ENCODE peak calls at places on chromosomes 2 and 18, in six cellular contexts. One of them, this sample, is unnamed.
A peak's percentile ranks its signal among the peaks of the same experiment; 100 is the strongest.

GRCh38 chr18:13366977-13367892 is 148.7 kb downstream of the LDLRAD4 start:
- DNase-seq in H1: no peak
- DNase-seq in H9: no peak
- DNase-seq in neuronal stem cell: no peak
- DNase-seq in trophoblast cell: no peak
- DNase-seq in IMR-90: no peak
- DNase-seq in this sample: no peak

GRCh38 chr2:240928476-240929363 is 22.6 kb downstream of the CROCC2 start:
- DNase-seq in IMR-90: no peak
- DNase-seq in neuronal stem cell: no peak
- DNase-seq in trophoblast cell: no peak
- DNase-seq in H1: peak; percentile 32
- DNase-seq in H9: peak; percentile 18
- DNase-seq in this sample: no peak

GRCh38 chr2:148716378-148716777 is 71.8 kb downstream of the EPC2 start:
- DNase-seq in trophoblast cell: no peak
- DNase-seq in IMR-90: no peak
- DNase-seq in H9: no peak
- DNase-seq in neuronal stem cell: no peak
- DNase-seq in H1: no peak
- DNase-seq in this sample: no peak

GRCh38 chr2:100730290-100730868 is 89.6 kb upstream of the NPAS2 start:
- DNase-seq in IMR-90: peak; percentile 77
- DNase-seq in H9: peak; percentile 72
- DNase-seq in neuronal stem cell: no peak
- DNase-seq in trophoblast cell: peak; percentile 83
- DNase-seq in H1: peak; percentile 68
- DNase-seq in this sample: peak; percentile 78

GRCh38 chr18:32930695-32931301 is 158.0 kb upstream of the KLHL14 start:
- DNase-seq in neuronal stem cell: peak; percentile 9
- DNase-seq in IMR-90: peak; percentile 60
- DNase-seq in trophoblast cell: peak; percentile 31
- DNase-seq in H9: no peak
- DNase-seq in H1: no peak
- DNase-seq in this sample: peak; percentile 41

GRCh38 chr2:147181351-147182029 is 663.3 kb upstream of the ACVR2A start:
- DNase-seq in IMR-90: no peak
- DNase-seq in trophoblast cell: no peak
- DNase-seq in H1: no peak
- DNase-seq in H9: no peak
- DNase-seq in neuronal stem cell: no peak
- DNase-seq in this sample: no peak

GRCh38 chr2:174004900-174005605 is 39.9 kb upstream of the SP3 start:
- DNase-seq in H9: no peak
- DNase-seq in neuronal stem cell: no peak
- DNase-seq in IMR-90: peak; percentile 86
- DNase-seq in H1: no peak
- DNase-seq in trophoblast cell: peak; percentile 91
- DNase-seq in this sample: peak; percentile 74

GRCh38 chr2:190044866-190045265 is 17.7 kb downstream of the MSTN start:
- DNase-seq in H9: no peak
- DNase-seq in IMR-90: no peak
- DNase-seq in neuronal stem cell: no peak
- DNase-seq in trophoblast cell: no peak
- DNase-seq in H1: no peak
- DNase-seq in this sample: no peak

GRCh38 chr2:152560163-152560562 is 157.1 kb downstream of the PRPF40A start:
- DNase-seq in trophoblast cell: no peak
- DNase-seq in IMR-90: peak; percentile 77
- DNase-seq in H9: no peak
- DNase-seq in neuronal stem cell: no peak
- DNase-seq in H1: no peak
- DNase-seq in this sample: no peak

GRCh38 chr2:30336978-30337841 is 105.9 kb downstream of the LBH start:
- DNase-seq in IMR-90: peak; percentile 36
- DNase-seq in H1: no peak
- DNase-seq in H9: no peak
- DNase-seq in neuronal stem cell: no peak
- DNase-seq in trophoblast cell: no peak
- DNase-seq in this sample: peak; percentile 73

GRCh38 chr18:303578-303977 is 35.7 kb upstream of the THOC1 start:
- DNase-seq in H9: no peak
- DNase-seq in neuronal stem cell: no peak
- DNase-seq in H1: no peak
- DNase-seq in IMR-90: no peak
- DNase-seq in trophoblast cell: no peak
- DNase-seq in this sample: no peak

GRCh38 chr2:217102941-217103340 is 243.1 kb upstream of the TNP1 start:
- DNase-seq in H1: no peak
- DNase-seq in H9: no peak
- DNase-seq in trophoblast cell: no peak
- DNase-seq in neuronal stem cell: no peak
- DNase-seq in IMR-90: no peak
- DNase-seq in this sample: no peak

GRCh38 chr2:75707901-75708300 is 2.8 kb downstream of the GCFC2 start:
- DNase-seq in H1: no peak
- DNase-seq in IMR-90: peak; percentile 33
- DNase-seq in neuronal stem cell: no peak
- DNase-seq in H9: no peak
- DNase-seq in trophoblast cell: no peak
- DNase-seq in this sample: no peak

GRCh38 chr2:26892916-26893524 is 45.1 kb downstream of the DPYSL5 start:
- DNase-seq in H1: peak; percentile 30
- DNase-seq in trophoblast cell: no peak
- DNase-seq in H9: no peak
- DNase-seq in neuronal stem cell: no peak
- DNase-seq in IMR-90: no peak
- DNase-seq in this sample: no peak

GRCh38 chr2:189222440-189222839 is 42.9 kb upstream of the COL5A2 start:
- DNase-seq in IMR-90: no peak
- DNase-seq in trophoblast cell: no peak
- DNase-seq in H9: no peak
- DNase-seq in H1: no peak
- DNase-seq in neuronal stem cell: no peak
- DNase-seq in this sample: peak; percentile 64

GRCh38 chr2:24909555-24910177 is 10.4 kb downstream of the ADCY3 start:
- DNase-seq in H9: no peak
- DNase-seq in H1: no peak
- DNase-seq in neuronal stem cell: no peak
- DNase-seq in trophoblast cell: no peak
- DNase-seq in IMR-90: peak; percentile 56
- DNase-seq in this sample: no peak

GRCh38 chr2:96324716-96325037 is 440 bp upstream of the ITPRIPL1 start:
- DNase-seq in H9: no peak
- DNase-seq in IMR-90: no peak
- DNase-seq in trophoblast cell: no peak
- DNase-seq in H1: no peak
- DNase-seq in neuronal stem cell: no peak
- DNase-seq in this sample: no peak

GRCh38 chr18:75211002-75211621 is 515 bp downstream of the TSHZ1 start:
- DNase-seq in trophoblast cell: peak; percentile 53
- DNase-seq in IMR-90: peak; percentile 18
- DNase-seq in H1: no peak
- DNase-seq in H9: no peak
- DNase-seq in neuronal stem cell: peak; percentile 26
- DNase-seq in this sample: no peak

GRCh38 chr18:80196528-80197320 is 50.6 kb downstream of the PARD6G start:
- DNase-seq in trophoblast cell: peak; percentile 91
- DNase-seq in H9: no peak
- DNase-seq in IMR-90: peak; percentile 42
- DNase-seq in neuronal stem cell: peak; percentile 32
- DNase-seq in H1: peak; percentile 45
- DNase-seq in this sample: peak; percentile 70

GRCh38 chr2:169637620-169638019 is 53.5 kb downstream of the PPIG start:
- DNase-seq in IMR-90: peak; percentile 81
- DNase-seq in H9: no peak
- DNase-seq in H1: no peak
- DNase-seq in neuronal stem cell: no peak
- DNase-seq in trophoblast cell: peak; percentile 98
- DNase-seq in this sample: peak; percentile 70

GRCh38 chr18:55489742-55490055 is 98.3 kb downstream of the TCF4 start:
- DNase-seq in neuronal stem cell: no peak
- DNase-seq in H9: no peak
- DNase-seq in H1: no peak
- DNase-seq in IMR-90: peak; percentile 55
- DNase-seq in trophoblast cell: no peak
- DNase-seq in this sample: no peak

GRCh38 chr2:30433902-30434301 is 13.1 kb upstream of the LCLAT1 start:
- DNase-seq in H9: no peak
- DNase-seq in neuronal stem cell: no peak
- DNase-seq in trophoblast cell: no peak
- DNase-seq in H1: no peak
- DNase-seq in IMR-90: no peak
- DNase-seq in this sample: no peak

GRCh38 chr2:74764429-74765272 is 69.3 kb upstream of the HK2 start:
- DNase-seq in IMR-90: peak; percentile 60
- DNase-seq in H1: no peak
- DNase-seq in trophoblast cell: peak; percentile 28
- DNase-seq in neuronal stem cell: no peak
- DNase-seq in H9: no peak
- DNase-seq in this sample: peak; percentile 96

GRCh38 chr2:36456227-36456788 is 100.7 kb downstream of the CRIM1 start:
- DNase-seq in IMR-90: peak; percentile 81
- DNase-seq in H9: no peak
- DNase-seq in H1: no peak
- DNase-seq in neuronal stem cell: no peak
- DNase-seq in trophoblast cell: peak; percentile 44
- DNase-seq in this sample: peak; percentile 90

GRCh38 chr2:7792031-7792651 is 874.9 kb downstream of the RNF144A start:
- DNase-seq in H9: no peak
- DNase-seq in trophoblast cell: no peak
- DNase-seq in IMR-90: no peak
- DNase-seq in H1: no peak
- DNase-seq in neuronal stem cell: no peak
- DNase-seq in this sample: no peak

GRCh38 chr2:187545238-187545751 is 8.9 kb downstream of the TFPI start:
- DNase-seq in neuronal stem cell: no peak
- DNase-seq in H9: no peak
- DNase-seq in IMR-90: no peak
- DNase-seq in H1: no peak
- DNase-seq in trophoblast cell: peak; percentile 63
- DNase-seq in this sample: no peak
- H3K14ac ChIP-seq in neuronal stem cell: no peak overlapping the region
- H3K14ac ChIP-seq in H9: no peak overlapping the region
- H3K14ac ChIP-seq in IMR-90: peak overlapping the region; percentile 57
- H3K14ac ChIP-seq in H1: no peak overlapping the region
- H3K14ac ChIP-seq in trophoblast cell: no peak overlapping the region
- H3K14ac ChIP-seq in this sample: no peak overlapping the region

GRCh38 chr2:46964835-46965560 is 49.4 kb upstream of the MCFD2 start:
- DNase-seq in H9: no peak
- DNase-seq in neuronal stem cell: no peak
- DNase-seq in IMR-90: no peak
- DNase-seq in trophoblast cell: peak; percentile 35
- DNase-seq in H1: no peak
- DNase-seq in this sample: no peak

GRCh38 chr2:46963210-46963609 is 47.6 kb upstream of the MCFD2 start:
- DNase-seq in H1: no peak
- DNase-seq in trophoblast cell: peak; percentile 89
- DNase-seq in neuronal stem cell: no peak
- DNase-seq in H9: no peak
- DNase-seq in IMR-90: no peak
- DNase-seq in this sample: no peak

GRCh38 chr2:46963961-46964673 is 48.5 kb upstream of the MCFD2 start:
- DNase-seq in H1: no peak
- DNase-seq in trophoblast cell: peak; percentile 63
- DNase-seq in H9: no peak
- DNase-seq in neuronal stem cell: no peak
- DNase-seq in IMR-90: no peak
- DNase-seq in this sample: no peak

GRCh38 chr2:46967990-46968647 is 52.5 kb upstream of the MCFD2 start:
- DNase-seq in H1: no peak
- DNase-seq in neuronal stem cell: no peak
- DNase-seq in trophoblast cell: peak; percentile 83
- DNase-seq in H9: no peak
- DNase-seq in IMR-90: peak; percentile 85
- DNase-seq in this sample: peak; percentile 83

GRCh38 chr2:46966576-46966975 is 51.0 kb upstream of the MCFD2 start:
- DNase-seq in H1: no peak
- DNase-seq in IMR-90: no peak
- DNase-seq in trophoblast cell: peak; percentile 75
- DNase-seq in H9: no peak
- DNase-seq in neuronal stem cell: no peak
- DNase-seq in this sample: no peak
- H3K27ac ChIP-seq in H1: no peak overlapping the region
- H3K27ac ChIP-seq in IMR-90: peak overlapping the region; percentile 47
- H3K27ac ChIP-seq in trophoblast cell: no peak overlapping the region
- H3K27ac ChIP-seq in H9: no peak overlapping the region
- H3K27ac ChIP-seq in neuronal stem cell: no peak overlapping the region
- H3K27ac ChIP-seq in this sample: no peak overlapping the region

DNA sequence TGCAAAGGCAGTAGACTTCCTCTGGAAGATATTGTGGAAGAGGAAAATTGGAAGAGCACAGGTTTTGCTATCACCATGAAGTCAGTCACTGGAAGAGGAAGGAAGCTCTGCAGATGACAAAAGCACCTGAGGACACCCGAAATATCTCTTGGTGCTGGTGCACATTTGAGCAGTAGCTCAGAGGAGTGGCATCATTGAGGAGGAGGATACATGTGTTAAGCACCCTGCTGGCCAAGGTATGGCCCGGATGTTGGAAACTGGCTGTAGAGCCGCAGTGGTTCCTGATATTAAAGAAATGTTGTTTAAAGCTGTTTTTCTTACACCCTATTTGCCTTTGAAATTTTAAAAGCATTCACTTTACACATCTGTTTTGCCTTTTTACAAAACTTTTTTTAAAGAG is 32.7 kb upstream of the SCYGR2 start:
- DNase-seq in neuronal stem cell: no peak
- DNase-seq in trophoblast cell: no peak
- DNase-seq in H9: no peak
- DNase-seq in IMR-90: no peak
- DNase-seq in H1: no peak
- DNase-seq in this sample: no peak
- H3K14ac ChIP-seq in neuronal stem cell: no peak overlapping the region
- H3K14ac ChIP-seq in trophoblast cell: no peak overlapping the region
- H3K14ac ChIP-seq in H9: no peak overlapping the region
- H3K14ac ChIP-seq in IMR-90: no peak overlapping the region
- H3K14ac ChIP-seq in H1: no peak overlapping the region
- H3K14ac ChIP-seq in this sample: no peak overlapping the region

GRCh38 chr18:50654211-50654610 is 94.3 kb downstream of the MAPK4 start:
- DNase-seq in neuronal stem cell: no peak
- DNase-seq in H1: no peak
- DNase-seq in H9: no peak
- DNase-seq in trophoblast cell: no peak
- DNase-seq in IMR-90: no peak
- DNase-seq in this sample: no peak

GRCh38 chr18:50654658-50655550 is 95.0 kb downstream of the MAPK4 start:
- DNase-seq in H9: no peak
- DNase-seq in neuronal stem cell: no peak
- DNase-seq in H1: no peak
- DNase-seq in IMR-90: no peak
- DNase-seq in trophoblast cell: peak; percentile 14
- DNase-seq in this sample: no peak

GRCh38 chr18:50656841-50657470 is 97.1 kb downstream of the MAPK4 start:
- DNase-seq in trophoblast cell: no peak
- DNase-seq in H9: no peak
- DNase-seq in neuronal stem cell: no peak
- DNase-seq in H1: no peak
- DNase-seq in IMR-90: no peak
- DNase-seq in this sample: no peak

GRCh38 chr18:50658601-50659000 is 98.7 kb downstream of the MAPK4 start:
- DNase-seq in trophoblast cell: no peak
- DNase-seq in neuronal stem cell: no peak
- DNase-seq in H1: no peak
- DNase-seq in IMR-90: no peak
- DNase-seq in H9: no peak
- DNase-seq in this sample: no peak

GRCh38 chr18:50656396-50656795 is 96.5 kb downstream of the MAPK4 start:
- DNase-seq in IMR-90: no peak
- DNase-seq in neuronal stem cell: no peak
- DNase-seq in trophoblast cell: no peak
- DNase-seq in H1: no peak
- DNase-seq in H9: no peak
- DNase-seq in this sample: no peak
- H3K27ac ChIP-seq in IMR-90: no peak overlapping the region
- H3K27ac ChIP-seq in neuronal stem cell: no peak overlapping the region
- H3K27ac ChIP-seq in trophoblast cell: no peak overlapping the region
- H3K27ac ChIP-seq in H1: no peak overlapping the region
- H3K27ac ChIP-seq in H9: no peak overlapping the region
- H3K27ac ChIP-seq in this sample: no peak overlapping the region

This sample was measured in mesenchymal stem cell.